ENCODE peak calls at places on chromosomes 3 and 15, in six cellular contexts. G, D, E, U, P and V are unnamed samples.

GRCh38 chr15:78170848-78171773 is 21.9 kb downstream of the IDH3A start:
- DNase-seq in D (no peak), E (no peak), U (no peak), P (peak; percentile 85), G (no peak), V (peak; percentile 37)

GRCh38 chr3:87798567-87798947 is 260.2 kb downstream of the CGGBP1 start:
- DNase-seq in E (no peak), D (no peak), U (no peak), G (no peak), P (no peak), V (no peak)

GRCh38 chr3:1855836-1856235 is 242.8 kb upstream of the CNTN4 start:
- DNase-seq in G (no peak), E (no peak), P (no peak), D (no peak), U (no peak), V (no peak)

GRCh38 chr3:185781759-185782158 is 43.1 kb downstream of the IGF2BP2 start:
- DNase-seq in P (no peak), G (no peak), U (no peak), D (no peak), E (no peak), V (no peak)

GRCh38 chr3:9746330-9746729 is 3.4 kb upstream of the OGG1 start:
- DNase-seq in G (no peak), U (no peak), E (no peak), D (peak; percentile 74), P (no peak), V (no peak)

GRCh38 chr3:52495777-52496602 is 852 bp downstream of the STAB1 start:
- DNase-seq in U (peak; percentile 30), P (no peak), G (no peak), D (peak; percentile 82), E (no peak), V (peak; percentile 71)

GRCh38 chr15:90939756-90940155 is 4.7 kb downstream of the UNC45A start:
- DNase-seq in G (no peak), E (no peak), D (no peak), P (no peak), U (no peak), V (no peak)

GRCh38 chr3:96483781-96484180 is 330.6 kb upstream of the EPHA6 start:
- DNase-seq in P (no peak), E (no peak), U (no peak), G (no peak), D (no peak), V (no peak)

GRCh38 chr3:36991147-36991546 is 1.8 kb downstream of the EPM2AIP1 start:
- DNase-seq in P (no peak), E (no peak), U (no peak), G (no peak), D (no peak), V (no peak)

GRCh38 chr3:46693897-46694235 is 387 bp upstream of the ALS2CL start:
- DNase-seq in E (no peak), P (no peak), D (peak; percentile 16), U (no peak), G (no peak), V (no peak)

GRCh38 chr3:20326537-20326936 is 140.5 kb upstream of the SGO1 start:
- DNase-seq in D (no peak), E (no peak), U (no peak), G (no peak), P (no peak), V (no peak)

GRCh38 chr3:52054689-52055511 is 1.5 kb downstream of the DUSP7 start:
- DNase-seq in P (no peak), D (peak; percentile 20), U (no peak), E (no peak), G (peak; percentile 31), V (peak; percentile 52)

GRCh38 chr3:114650808-114651207 is 357.0 kb downstream of the TIGIT start:
- DNase-seq in U (peak; percentile 1), G (no peak), E (no peak), D (peak; percentile 30), P (no peak), V (no peak)
- TF ChIP-seq MYC in U (no peak), G (no peak), E (no peak), D (no peak), P (no peak), V (no peak)

DNA sequence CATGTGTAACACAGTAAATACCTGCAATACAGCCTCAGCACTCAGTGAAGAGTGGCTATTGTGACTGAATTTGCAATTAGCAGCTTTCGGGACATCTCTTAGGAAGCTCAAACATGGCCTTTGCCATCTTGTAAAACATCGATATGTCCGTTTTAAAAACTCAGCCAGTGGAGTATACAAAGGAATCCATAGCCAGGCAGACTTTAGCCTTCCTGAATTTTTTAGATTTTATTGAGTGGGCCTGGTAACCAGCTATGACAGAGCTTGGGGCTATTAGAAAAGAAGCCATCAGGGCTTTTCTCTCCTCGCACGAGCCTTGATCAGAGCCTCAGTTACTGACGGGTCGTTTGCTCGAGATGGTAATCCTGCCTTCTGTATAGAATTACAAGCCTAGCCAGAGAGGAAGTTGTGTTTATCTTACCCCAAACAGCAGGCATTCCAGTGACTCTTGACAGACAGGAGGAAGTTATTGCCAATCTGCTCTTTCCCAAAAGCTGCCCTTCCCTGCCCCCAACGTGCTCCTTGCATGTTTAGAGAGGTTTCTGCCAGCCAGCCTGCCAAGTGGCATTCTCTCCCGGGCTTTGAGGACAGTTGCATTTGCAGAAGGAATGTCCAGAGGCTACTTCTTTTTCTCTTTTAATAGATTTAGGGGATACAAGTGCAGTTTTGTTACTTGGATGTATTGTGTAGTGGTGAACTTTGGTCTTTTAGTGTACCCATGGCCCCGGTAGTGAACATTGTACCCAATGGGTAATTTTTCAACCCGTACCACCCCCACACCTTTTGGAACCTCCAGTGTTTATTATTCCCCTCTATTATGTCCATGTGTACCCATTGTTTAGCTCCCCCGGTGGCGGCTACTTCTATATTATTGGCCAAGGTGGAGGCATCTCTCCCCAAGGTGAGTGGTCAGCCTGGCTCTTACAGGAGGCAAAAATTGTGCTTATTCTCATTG is 40.6 kb downstream of the ITPR1 start:
- DNase-seq in D (peak; percentile 82), E (no peak), U (peak; percentile 48), P (no peak), G (peak; percentile 49), V (peak; percentile 80)
- TF ChIP-seq CTCF in D (no peak), E (no peak), U (peak; percentile 11), P (no peak), G (peak; percentile 21), V (peak; percentile 27)

GRCh38 chr3:4060064-4060463 is 243.1 kb upstream of the SETMAR start:
- DNase-seq in G (no peak), D (no peak), E (no peak), P (no peak), U (peak; percentile 28), V (no peak)
- TF ChIP-seq MAX in G (no peak), D (no peak), E (no peak), P (no peak), U (no peak), V (no peak)

DNA sequence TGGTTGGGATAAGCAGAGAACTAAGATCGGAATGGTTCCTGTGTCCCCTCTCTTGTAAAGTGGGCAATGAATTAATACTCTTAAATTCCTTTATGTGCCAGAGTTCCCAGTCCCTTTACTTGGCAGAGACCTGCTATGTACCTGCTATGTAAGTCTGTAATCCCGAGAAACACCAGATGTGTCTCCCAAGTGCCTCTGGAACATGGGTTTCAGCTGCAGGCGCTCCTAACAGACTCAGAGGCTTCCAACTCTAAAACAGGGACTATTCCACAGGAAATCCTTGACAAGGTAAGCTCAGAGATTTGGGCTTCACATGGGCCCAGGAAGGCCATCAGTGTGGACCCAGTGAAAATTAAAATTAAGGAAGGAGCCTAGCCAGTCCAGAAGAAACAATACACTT is 117.7 kb upstream of the PLCL2 start:
- DNase-seq in G (no peak), E (no peak), U (no peak), P (no peak), D (no peak), V (no peak)
- TF ChIP-seq MYC in G (no peak), E (no peak), U (no peak), P (no peak), D (no peak), V (no peak)

DNA sequence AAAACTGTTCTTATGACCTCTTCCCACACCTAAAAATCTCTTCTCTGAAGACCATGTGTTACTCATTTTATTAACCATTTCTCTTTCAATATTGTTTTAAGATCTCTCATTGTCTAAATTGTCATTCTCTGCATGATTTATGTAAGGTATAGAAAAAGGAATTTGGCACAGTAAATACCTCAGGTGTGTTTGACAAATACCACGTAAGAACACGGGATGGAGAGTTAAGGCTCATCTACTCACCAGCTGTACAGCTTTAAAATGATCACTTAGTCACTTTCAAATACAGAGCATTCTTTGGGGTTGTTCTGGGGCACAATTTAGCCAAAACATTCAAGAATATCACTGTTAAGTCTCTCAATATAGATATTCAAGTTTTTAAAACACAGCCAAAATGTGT is 627.1 kb downstream of the MCTP2 start:
- DNase-seq in P (no peak), E (no peak), U (no peak), G (no peak), D (no peak), V (no peak)
- TF ChIP-seq CTCF in P (no peak), E (no peak), U (no peak), G (no peak), D (no peak), V (no peak)

GRCh38 chr15:29774900-29775299 is 47.4 kb downstream of the TJP1 start:
- DNase-seq in U (peak; percentile 21), P (no peak), E (peak; percentile 48), G (no peak), D (no peak), V (no peak)
- TF ChIP-seq MAX in U (no peak), P (no peak), E (peak; percentile 60), G (no peak), D (no peak), V (no peak)

GRCh38 chr3:42432485-42432884 is 22.1 kb upstream of the LYZL4 start:
- DNase-seq in P (no peak), E (no peak), D (no peak), G (no peak), U (no peak), V (no peak)
- TF ChIP-seq MYC in P (no peak), E (no peak), D (no peak), G (no peak), U (no peak), V (no peak)

GRCh38 chr15:72923304-72923703 is 129.0 kb upstream of the NEO1 start:
- DNase-seq in D (no peak), U (no peak), G (no peak), P (no peak), E (no peak), V (peak; percentile 19)
- TF ChIP-seq CTCF in D (no peak), U (no peak), G (no peak), P (no peak), E (no peak), V (peak; percentile 13)

GRCh38 chr3:168250415-168250861 is 154.7 kb upstream of the GOLIM4 start:
- DNase-seq in E (no peak), P (no peak), G (no peak), D (no peak), U (no peak), V (no peak)
- TF ChIP-seq MAX in E (no peak), P (no peak), G (no peak), D (no peak), U (no peak), V (no peak)